ENCODE peak calls at places on chromosomes 5 and 9, in seven cellular contexts. A is mesenchymal stem cell; E is K562; I is CD8-positive, alpha-beta memory T cell; Y is small intestine; B is pancreas; J is lower lobe of right lung. G is an unnamed sample. For H3K4me1, the result is how much of the 10 kb centered on the place peaks cover.

GRCh38 chr9:99112750-99113417 is 8.0 kb downstream of the TGFBR1 start:
- DNase-seq in A (no peak), E (no peak), Y (no peak), J (no peak), I (peak), B (no peak), G (peak)

GRCh38 chr9:93465853-93466252 is 12.5 kb upstream of the FAM120AOS start:
- DNase-seq in Y (peak), I (no peak), J (no peak), B (no peak), A (no peak), E (no peak), G (no peak)

GRCh38 chr5:84372066-84372700 is 12.5 kb downstream of the EDIL3 start:
- DNase-seq in I (no peak), J (no peak), B (no peak), Y (no peak), E (no peak), A (peak), G (no peak)

GRCh38 chr5:170266570-170267379 is 30.8 kb downstream of the LCP2 start:
- DNase-seq in I (peak), A (no peak), E (no peak), Y (peak), J (no peak), B (no peak), G (peak)

GRCh38 chr9:136140966-136141365 is 22.3 kb upstream of the TMEM250 start:
- DNase-seq in J (no peak), I (no peak), B (no peak), Y (no peak), A (no peak), E (no peak), G (no peak)

GRCh38 chr5:65832603-65833228 is 93.7 kb upstream of the ERBIN start:
- DNase-seq in E (no peak), I (no peak), B (no peak), J (no peak), A (no peak), Y (no peak), G (no peak)

GRCh38 chr5:15383469-15383868 is 116.5 kb upstream of the FBXL7 start:
- DNase-seq in B (no peak), A (peak), I (no peak), Y (no peak), J (no peak), E (no peak), G (no peak)

GRCh38 chr9:2681981-2682380 is 35.3 kb upstream of the KCNV2 start:
- DNase-seq in E (no peak), B (no peak), Y (no peak), A (no peak), J (no peak), I (no peak), G (no peak)

GRCh38 chr5:152689275-152689711 is 284.2 kb upstream of the NMUR2 start:
- DNase-seq in J (no peak), I (no peak), A (no peak), E (no peak), Y (no peak), B (no peak), G (no peak)

GRCh38 chr5:166505546-166505945 is 1785.9 kb upstream of the WWC1 start:
- DNase-seq in E (no peak), Y (no peak), I (no peak), A (no peak), B (no peak), J (no peak), G (no peak)

GRCh38 chr5:120502531-120502930 is 38.4 kb downstream of the PRR16 start:
- DNase-seq in E (no peak), Y (no peak), B (no peak), I (no peak), J (no peak), A (no peak), G (no peak)

GRCh38 chr5:137374110-137374853 is 124.8 kb downstream of the SPOCK1 start:
- DNase-seq in J (no peak), Y (no peak), E (no peak), B (no peak), A (no peak), I (no peak), G (no peak)

GRCh38 chr9:5671711-5672353 is 42.9 kb downstream of the RIC1 start:
- DNase-seq in Y (peak), A (peak), J (no peak), B (no peak), E (no peak), I (no peak), G (peak)

GRCh38 chr5:492314-492893 is 31.8 kb downstream of the SLC9A3 start:
- DNase-seq in I (no peak), J (no peak), Y (no peak), A (no peak), E (no peak), B (no peak), G (no peak)

GRCh38 chr5:136424835-136425694 is 59.7 kb upstream of the TRPC7 start:
- DNase-seq in I (peak), A (peak), Y (peak), E (peak), J (peak), B (peak), G (no peak)

DNA sequence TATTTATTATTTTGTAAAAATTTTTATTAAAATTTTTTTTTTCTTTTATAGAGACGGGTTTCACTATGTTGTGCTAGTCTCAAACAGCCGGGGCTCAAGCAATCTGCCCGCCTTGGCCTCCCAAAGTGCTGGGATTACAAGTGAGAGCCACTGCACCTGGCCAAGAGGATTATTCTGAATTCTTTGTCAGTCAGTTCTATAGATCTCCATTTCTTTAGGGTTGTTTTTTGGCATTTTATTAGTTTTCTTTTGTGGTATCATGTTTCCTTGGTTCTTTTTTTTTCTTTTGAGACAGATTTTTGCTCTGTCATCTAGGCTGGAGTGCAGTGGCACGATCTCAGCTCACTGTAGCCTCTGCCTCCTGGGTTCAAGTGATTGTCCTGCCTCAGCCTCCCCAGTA is 18.4 kb downstream of the UBAP1 start:
- DNase-seq in Y (no peak), E (no peak), B (no peak), A (no peak), J (no peak), I (no peak), G (no peak)
- H3K4me1 ChIP-seq in Y (under half), E (under half), B (under half), A (under half), J (under half), I (under half), G (under half)

GRCh38 chr9:127835930-127836586 is 18.4 kb downstream of the ENG start:
- DNase-seq in B (no peak), A (peak), Y (no peak), J (peak), E (no peak), I (no peak), G (no peak)
- H3K4me1 ChIP-seq in B (under half), A (under half), Y (under half), J (half or more), E (under half), I (under half), G (under half)

GRCh38 chr5:57211039-57211438 is 37.2 kb downstream of the GPBP1 start:
- DNase-seq in B (no peak), Y (no peak), I (no peak), A (no peak), E (no peak), J (no peak), G (no peak)

GRCh38 chr5:57207007-57207653 is 33.3 kb downstream of the GPBP1 start:
- DNase-seq in Y (no peak), J (no peak), I (no peak), B (no peak), E (no peak), A (no peak), G (no peak)

GRCh38 chr5:57210633-57211032 is 36.8 kb downstream of the GPBP1 start:
- DNase-seq in J (no peak), Y (no peak), A (no peak), E (no peak), I (no peak), B (no peak), G (no peak)

GRCh38 chr5:57209316-57210040 is 35.6 kb downstream of the GPBP1 start:
- DNase-seq in Y (no peak), E (no peak), J (no peak), B (no peak), A (peak), I (no peak), G (no peak)

GRCh38 chr5:57207681-57208080 is 33.8 kb downstream of the GPBP1 start:
- DNase-seq in I (no peak), E (no peak), B (no peak), J (no peak), A (no peak), Y (no peak), G (no peak)
- H3K4me1 ChIP-seq in I (half or more), E (under half), B (under half), J (under half), A (under half), Y (under half), G (half or more)

DNA sequence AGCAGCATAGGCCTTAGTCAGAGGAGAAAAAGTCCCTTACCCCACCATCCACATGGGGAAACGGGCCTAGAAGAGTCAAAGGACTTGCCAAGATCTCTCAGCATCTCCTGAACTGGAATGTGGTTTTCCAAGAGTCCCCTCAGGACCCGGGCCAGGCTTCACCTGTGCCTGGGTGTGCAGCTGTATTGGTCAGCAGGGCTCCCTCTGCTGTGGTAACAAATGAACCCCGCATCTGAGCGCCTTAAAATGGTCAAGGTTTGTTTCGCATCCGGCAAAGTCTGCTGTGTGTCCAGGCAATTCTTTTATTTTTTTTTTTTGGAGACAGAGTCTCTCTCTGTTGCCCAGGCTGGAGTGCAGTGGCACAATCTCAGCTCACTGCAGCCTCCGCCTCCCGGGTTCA is 168.0 kb upstream of the IER5L start:
- DNase-seq in A (no peak), Y (no peak), J (no peak), I (no peak), E (no peak), B (no peak), G (no peak)
- H3K4me1 ChIP-seq in A (under half), Y (under half), J (under half), I (under half), E (under half), B (under half), G (under half)

DNA sequence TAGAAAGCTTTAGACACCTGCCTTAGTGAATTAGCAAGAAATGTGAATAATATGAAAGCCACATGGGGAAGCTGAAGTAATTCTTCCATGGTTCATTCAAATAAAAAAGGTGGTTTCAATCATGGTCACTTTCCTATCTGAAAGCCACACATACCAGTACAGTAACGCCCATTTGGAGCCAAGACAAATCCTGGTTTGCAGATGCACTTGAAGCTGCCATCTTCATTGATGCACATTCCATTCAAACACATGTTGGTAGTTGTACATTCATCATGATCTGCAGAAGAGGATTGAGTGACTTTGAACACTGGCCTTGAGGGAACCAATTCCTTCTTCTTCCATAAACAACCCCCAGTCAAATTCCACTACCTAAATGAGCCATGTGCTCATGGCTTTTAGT is 161.5 kb downstream of the FBN2 start:
- DNase-seq in B (no peak), I (no peak), A (no peak), E (no peak), J (no peak), Y (no peak), G (no peak)
- H3K4me1 ChIP-seq in B (under half), I (under half), A (under half), E (under half), J (under half), Y (under half), G (under half)

GRCh38 chr5:56612353-56612752 is 203.0 kb upstream of the MAP3K1 start:
- DNase-seq in E (no peak), J (no peak), A (no peak), B (no peak), I (no peak), Y (no peak), G (no peak)
- H3K4me1 ChIP-seq in E (under half), J (under half), A (under half), B (under half), I (half or more), Y (under half), G (half or more)

GRCh38 chr5:82717734-82718133 is 359.5 kb downstream of the TMEM167A start:
- DNase-seq in I (no peak), B (no peak), E (no peak), A (no peak), Y (no peak), J (no peak), G (no peak)

GRCh38 chr5:82719368-82719767 is 357.8 kb downstream of the TMEM167A start:
- DNase-seq in J (no peak), E (no peak), I (no peak), B (no peak), A (peak), Y (no peak), G (no peak)

GRCh38 chr5:82720213-82720612 is 357.0 kb downstream of the TMEM167A start:
- DNase-seq in I (no peak), J (no peak), Y (no peak), B (no peak), A (no peak), E (no peak), G (no peak)

GRCh38 chr5:82720764-82721163 is 356.4 kb downstream of the TMEM167A start:
- DNase-seq in A (no peak), J (no peak), Y (no peak), I (no peak), E (no peak), B (no peak), G (no peak)

DNA sequence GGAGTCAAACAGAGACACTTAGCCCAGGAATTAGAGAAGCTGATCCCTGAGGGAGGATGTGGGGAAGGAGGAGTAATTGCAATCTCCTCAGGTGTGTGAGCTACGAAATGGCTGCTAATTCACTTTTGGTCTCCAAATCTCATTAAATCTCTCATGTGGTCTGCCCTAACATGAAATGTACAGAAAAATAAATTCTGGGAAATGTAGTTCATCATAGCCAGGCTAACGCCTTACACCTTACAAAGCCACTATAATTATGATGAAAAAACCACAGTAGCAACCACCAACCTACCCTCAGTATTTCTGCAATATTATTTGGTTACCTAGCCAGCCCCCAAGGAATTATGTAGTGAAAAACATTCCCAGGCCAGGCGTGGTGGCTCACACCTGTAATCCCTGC is 354.0 kb downstream of the TMEM167A start:
- DNase-seq in B (no peak), I (no peak), J (no peak), E (no peak), A (no peak), Y (no peak), G (no peak)
- H3K4me1 ChIP-seq in B (under half), I (under half), J (under half), E (under half), A (under half), Y (under half), G (under half)

DNA sequence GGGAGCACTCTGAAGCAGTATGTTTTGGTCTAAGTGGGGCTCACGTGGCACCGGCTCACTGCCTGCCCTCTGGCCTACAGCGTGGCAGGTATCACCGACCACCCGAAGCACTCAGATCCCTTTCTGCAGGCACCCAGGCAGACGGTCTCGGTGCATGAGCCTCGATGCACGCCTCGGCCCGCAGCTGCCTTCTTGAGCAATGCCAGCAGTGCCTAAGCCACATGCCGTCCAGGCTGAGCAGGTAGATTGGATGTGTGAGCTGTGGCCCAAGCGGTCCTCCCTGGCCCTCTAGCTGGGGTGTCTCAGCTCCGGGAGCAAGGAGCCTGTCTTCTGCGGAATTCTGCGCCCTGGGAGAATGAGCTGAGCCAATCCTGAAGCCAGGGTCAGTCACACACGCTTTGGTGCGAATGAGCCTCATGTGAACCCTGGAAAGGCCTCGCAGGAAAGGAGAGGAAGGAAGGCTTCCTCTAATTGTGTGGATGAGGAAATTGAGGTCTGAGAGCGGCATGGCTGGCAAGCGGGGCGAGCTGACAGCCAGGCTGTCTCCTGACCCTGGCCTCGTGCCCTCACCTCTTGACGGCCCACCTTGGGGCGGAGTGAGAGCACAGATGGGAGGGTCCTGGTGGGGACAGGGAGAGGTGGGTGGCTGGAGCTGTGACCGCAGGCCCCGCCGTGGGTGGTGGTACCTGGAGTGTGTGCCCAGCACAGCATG is 14.4 kb downstream of the RXRA start:
- DNase-seq in I (no peak), J (peak), A (no peak), E (no peak), Y (no peak), B (peak), G (no peak)
- H3K4me1 ChIP-seq in I (under half), J (half or more), A (half or more), E (half or more), Y (under half), B (under half), G (under half)

GRCh38 chr5:142011572-142012185 is 1.1 kb downstream of the GNPDA1 start:
- DNase-seq in E (no peak), J (no peak), Y (no peak), I (no peak), B (no peak), A (no peak), G (no peak)
- H3K4me1 ChIP-seq in E (under half), J (under half), Y (under half), I (half or more), B (under half), A (under half), G (half or more)

GRCh38 chr9:89360465-89360864 is 42.2 kb downstream of the SECISBP2 start:
- DNase-seq in I (no peak), E (no peak), B (peak), J (no peak), Y (no peak), A (no peak), G (no peak)

GRCh38 chr9:89357331-89358197 is 39.3 kb downstream of the SECISBP2 start:
- DNase-seq in A (no peak), Y (no peak), B (no peak), I (no peak), J (no peak), E (no peak), G (no peak)

GRCh38 chr9:89359636-89360315 is 41.5 kb downstream of the SECISBP2 start:
- DNase-seq in B (no peak), A (no peak), Y (no peak), J (no peak), I (no peak), E (no peak), G (no peak)

GRCh38 chr9:89358376-89358775 is 40.1 kb downstream of the SECISBP2 start:
- DNase-seq in J (no peak), Y (no peak), B (no peak), I (no peak), E (no peak), A (no peak), G (no peak)

DNA sequence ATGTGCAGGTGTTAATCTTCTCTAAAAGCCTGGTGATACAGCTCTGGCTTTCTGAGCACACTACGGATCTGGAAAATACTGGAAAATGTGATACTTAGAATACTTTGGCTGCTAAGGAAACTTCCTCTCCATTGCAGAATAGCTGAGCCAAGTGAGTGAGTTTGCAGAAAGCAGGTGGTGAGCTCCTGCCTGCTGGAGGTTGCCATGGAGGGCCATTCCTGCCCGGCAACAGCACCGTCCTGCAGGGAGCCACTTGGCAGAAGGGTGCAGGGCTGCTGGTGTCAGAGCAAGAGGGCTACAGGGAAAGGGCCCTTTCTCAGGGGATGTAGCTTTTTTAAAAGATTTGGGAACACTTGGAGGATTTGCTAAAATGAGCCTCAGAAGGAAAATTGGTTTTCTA is 40.7 kb downstream of the SECISBP2 start:
- DNase-seq in Y (no peak), I (no peak), E (no peak), B (no peak), A (no peak), J (no peak), G (no peak)
- H3K4me1 ChIP-seq in Y (under half), I (under half), E (under half), B (under half), A (under half), J (under half), G (under half)